ENCODE peak calls at places on chromosomes 13 and 19, in ten cellular contexts. G, U, Q, A, P, I, D, Z, Y and W are unnamed samples.

GRCh38 chr19:10431943-10432735 is 11.8 kb downstream of the PDE4A start:
- DNase-seq in Q (peak), Y (no peak), D (no peak), U (peak), P (no peak), A (no peak), I (peak), Z (no peak), G (peak), W (peak)

GRCh38 chr19:34481861-34482379 is 362 bp downstream of the WTIP start:
- DNase-seq in Q (no peak), P (no peak), A (no peak), Z (no peak), U (no peak), I (no peak), Y (no peak), G (peak), D (no peak), W (no peak)

GRCh38 chr19:38841787-38842438 is 7.9 kb downstream of the HNRNPL start:
- DNase-seq in Q (peak), P (no peak), I (no peak), D (no peak), A (no peak), Z (no peak), G (no peak), Y (no peak), U (peak), W (no peak)

GRCh38 chr19:40650749-40651305 is 39.6 kb downstream of the NUMBL start:
- DNase-seq in D (peak), Y (no peak), A (no peak), Z (no peak), U (no peak), I (no peak), P (no peak), G (no peak), Q (no peak), W (no peak)

GRCh38 chr19:53942001-53942786 is 20.5 kb upstream of the CACNG8 start:
- DNase-seq in G (no peak), Q (no peak), I (peak), U (no peak), P (no peak), D (no peak), Y (no peak), A (peak), Z (no peak), W (peak)

GRCh38 chr19:28859811-28860210 is 353.1 kb downstream of the UQCRFS1 start:
- DNase-seq in D (no peak), Z (no peak), G (no peak), I (no peak), A (no peak), P (no peak), Q (no peak), Y (no peak), U (no peak), W (no peak)

GRCh38 chr19:49987159-49987698 is 26.3 kb upstream of the SIGLEC11 start:
- DNase-seq in D (peak), A (peak), P (no peak), G (peak), I (peak), Y (peak), Z (peak), Q (peak), U (peak), W (peak)

GRCh38 chr13:104491951-104492350 is 1425.7 kb upstream of the SLC10A2 start:
- DNase-seq in G (no peak), P (no peak), I (no peak), Q (no peak), Y (no peak), D (no peak), A (no peak), U (no peak), Z (no peak), W (no peak)

GRCh38 chr13:50334944-50335343 is 319.7 kb downstream of the KCNRG start:
- DNase-seq in A (peak), I (no peak), Y (no peak), Z (no peak), U (no peak), Q (no peak), D (no peak), P (no peak), G (no peak), W (no peak)

GRCh38 chr19:10412257-10412977 is 7.9 kb upstream of the PDE4A start:
- DNase-seq in G (no peak), Z (no peak), P (peak), Y (no peak), Q (no peak), I (no peak), D (no peak), A (no peak), U (no peak), W (no peak)

GRCh38 chr19:10061717-10062310 is 24.3 kb upstream of the SHFL start:
- DNase-seq in Z (no peak), Q (no peak), U (no peak), G (no peak), Y (no peak), P (no peak), A (no peak), I (peak), D (no peak), W (no peak)

GRCh38 chr19:47813304-47813994 is 8.3 kb upstream of the CRX start:
- DNase-seq in G (peak), D (no peak), Q (peak), I (peak), Z (no peak), Y (peak), A (peak), U (peak), P (peak), W (peak)

GRCh38 chr19:8663920-8664670 is 33.7 kb downstream of the NFILZ start:
- DNase-seq in P (no peak), D (no peak), Q (peak), I (no peak), Y (no peak), U (peak), A (no peak), G (no peak), Z (no peak), W (peak)